ENCODE peak calls at places on chromosomes 12 and 14, in ten cellular contexts. S, H, C, U, D, X, K, I, Y and Q are unnamed samples.

GRCh38 chr14:24255931-24256696 is 6.9 kb downstream of the TGM1 start:
- DNase-seq in S (no peak), H (no peak), C (peak; percentile 65), U (no peak), D (peak; percentile 39), X (no peak), K (no peak), I (no peak), Y (no peak), Q (no peak)

GRCh38 chr12:12319501-12320322 is 30.3 kb downstream of the MANSC1 start:
- DNase-seq in S (peak; percentile 55), H (no peak), C (no peak), U (no peak), D (peak; percentile 30), X (no peak), K (no peak), I (peak; percentile 49), Y (no peak), Q (peak; percentile 78)

GRCh38 chr12:131009595-131010270 is 56.0 kb downstream of the ADGRD1 start:
- DNase-seq in S (no peak), H (no peak), C (no peak), U (no peak), D (no peak), X (no peak), K (no peak), I (no peak), Y (no peak), Q (peak; percentile 53)

GRCh38 chr12:124694846-124695497 is 127.6 kb upstream of the NCOR2 start:
- DNase-seq in S (no peak), H (peak; percentile 91), C (no peak), U (no peak), D (no peak), X (no peak), K (no peak), I (peak; percentile 45), Y (no peak), Q (peak; percentile 86)

GRCh38 chr12:56437430-56438176 is 11.6 kb downstream of the TIMELESS start:
- DNase-seq in S (no peak), H (no peak), C (peak; percentile 63), U (no peak), D (no peak), X (no peak), K (no peak), I (no peak), Y (no peak), Q (no peak)

GRCh38 chr14:74014299-74014698 is 4.8 kb downstream of the ENTPD5 start:
- DNase-seq in S (peak; percentile 44), H (no peak), C (no peak), U (no peak), D (peak; percentile 63), X (no peak), K (no peak), I (no peak), Y (no peak), Q (no peak)

GRCh38 chr12:27583981-27584380 is 60.0 kb downstream of the PPFIBP1 start:
- DNase-seq in S (no peak), H (no peak), C (no peak), U (no peak), D (no peak), X (no peak), K (no peak), I (no peak), Y (no peak), Q (no peak)

GRCh38 chr12:108609535-108610335 is 11.9 kb upstream of the TMEM119 start:
- DNase-seq in S (peak; percentile 80), H (peak; percentile 85), C (peak; percentile 45), U (no peak), D (no peak), X (no peak), K (no peak), I (no peak), Y (no peak), Q (peak; percentile 83)

GRCh38 chr12:26787125-26787495 is 45.9 kb downstream of the ITPR2 start:
- DNase-seq in S (peak; percentile 11), H (peak; percentile 83), C (no peak), U (no peak), D (no peak), X (no peak), K (peak; percentile 88), I (no peak), Y (no peak), Q (peak; percentile 93)

GRCh38 chr12:93851245-93851665 is 174.1 kb downstream of the CRADD start:
- DNase-seq in S (no peak), H (no peak), C (no peak), U (no peak), D (no peak), X (no peak), K (no peak), I (no peak), Y (no peak), Q (no peak)

GRCh38 chr14:61444215-61444768 is 122.9 kb downstream of the PRKCH start:
- DNase-seq in S (no peak), H (no peak), C (no peak), U (no peak), D (no peak), X (no peak), K (no peak), I (no peak), Y (no peak), Q (no peak)

GRCh38 chr12:45726594-45727300 is 2.8 kb upstream of the ARID2 start:
- DNase-seq in S (peak; percentile 60), H (peak; percentile 21), C (peak; percentile 36), U (peak; percentile 28), D (peak; percentile 9), X (peak; percentile 36), K (peak; percentile 39), I (peak; percentile 43), Y (no peak), Q (peak; percentile 93)

GRCh38 chr12:29025936-29026335 is 123.1 kb upstream of the FAR2 start:
- DNase-seq in S (no peak), H (no peak), C (no peak), U (no peak), D (no peak), X (no peak), K (no peak), I (no peak), Y (no peak), Q (no peak)

GRCh38 chr12:926641-927040 is 22.9 kb downstream of the RAD52 start:
- DNase-seq in S (no peak), H (no peak), C (no peak), U (no peak), D (no peak), X (no peak), K (no peak), I (no peak), Y (no peak), Q (no peak)

GRCh38 chr14:22319526-22320352 is 269.3 kb downstream of the DAD1 start:
- DNase-seq in S (peak; percentile 80), H (peak; percentile 61), C (no peak), U (peak; percentile 50), D (peak; percentile 80), X (peak; percentile 77), K (peak; percentile 89), I (peak; percentile 76), Y (peak; percentile 53), Q (no peak)

GRCh38 chr14:104817930-104818713 is 17.2 kb downstream of the ZBTB42 start:
- DNase-seq in S (no peak), H (no peak), C (no peak), U (no peak), D (no peak), X (no peak), K (no peak), I (no peak), Y (no peak), Q (peak; percentile 31)

DNA sequence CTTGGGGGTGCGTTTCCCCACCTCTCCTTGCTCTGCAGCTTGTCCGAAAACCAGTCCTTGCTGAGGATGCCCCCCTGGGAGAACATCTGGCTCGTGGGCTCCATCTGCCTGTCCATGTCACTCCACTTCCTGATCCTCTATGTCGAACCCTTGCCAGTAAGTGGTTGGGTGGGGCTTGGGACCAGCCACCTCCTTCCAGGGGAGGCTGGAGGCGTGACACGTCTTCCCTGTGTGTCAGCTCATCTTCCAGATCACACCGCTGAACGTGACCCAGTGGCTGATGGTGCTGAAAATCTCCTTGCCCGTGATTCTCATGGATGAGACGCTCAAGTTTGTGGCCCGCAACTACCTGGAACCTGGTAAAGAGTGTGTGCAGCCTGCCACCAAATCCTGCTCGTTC is 57.5 kb downstream of the ANAPC7 start:
- DNase-seq in S (no peak), H (no peak), C (no peak), U (no peak), D (no peak), X (no peak), K (no peak), I (no peak), Y (no peak), Q (no peak)
- H3K27ac ChIP-seq in S (peak overlapping the region; percentile 20), H (no peak overlapping the region), C (no peak overlapping the region), U (no peak overlapping the region), D (peak overlapping the region; percentile 88), X (no peak overlapping the region), K (peak overlapping the region; percentile 97), I (no peak overlapping the region), Y (no peak overlapping the region), Q (no peak overlapping the region)

GRCh38 chr12:122067966-122068365 is 10.6 kb upstream of the MLXIP start:
- DNase-seq in S (no peak), H (peak; percentile 89), C (no peak), U (peak; percentile 73), D (no peak), X (peak; percentile 90), K (no peak), I (no peak), Y (no peak), Q (peak; percentile 82)
- H3K4me2 ChIP-seq in S (peak overlapping the region; percentile 27), H (peak overlapping the region; percentile 72), C (no peak overlapping the region), U (peak overlapping the region; percentile 58), D (no peak overlapping the region), X (peak overlapping the region; percentile 60), K (no peak overlapping the region), I (no peak overlapping the region), Y (no peak overlapping the region), Q (peak overlapping the region; percentile 45)

GRCh38 chr12:18482601-18483120 is 221.3 kb downstream of the PIK3C2G start:
- DNase-seq in S (no peak), H (no peak), C (no peak), U (no peak), D (no peak), X (no peak), K (no peak), I (no peak), Y (no peak), Q (no peak)

GRCh38 chr12:18479266-18479665 is 217.9 kb downstream of the PIK3C2G start:
- DNase-seq in S (peak; percentile 19), H (no peak), C (no peak), U (no peak), D (no peak), X (no peak), K (peak; percentile 42), I (no peak), Y (no peak), Q (no peak)

GRCh38 chr12:18472304-18472703 is 211.0 kb downstream of the PIK3C2G start:
- DNase-seq in S (no peak), H (peak; percentile 59), C (no peak), U (no peak), D (no peak), X (no peak), K (peak; percentile 56), I (no peak), Y (no peak), Q (no peak)

GRCh38 chr12:18476866-18477265 is 215.5 kb downstream of the PIK3C2G start:
- DNase-seq in S (no peak), H (no peak), C (no peak), U (no peak), D (no peak), X (no peak), K (no peak), I (peak; percentile 33), Y (no peak), Q (no peak)
- H2AFZ ChIP-seq in S (no peak overlapping the region), H (no peak overlapping the region), C (no peak overlapping the region), U (no peak overlapping the region), D (no peak overlapping the region), X (no peak overlapping the region), K (no peak overlapping the region), I (no peak overlapping the region), Y (no peak overlapping the region), Q (no peak overlapping the region)

GRCh38 chr12:121916719-121917118 is 1.7 kb upstream of the CFAP251 start:
- DNase-seq in S (peak; percentile 61), H (peak; percentile 67), C (no peak), U (no peak), D (no peak), X (peak; percentile 72), K (peak; percentile 46), I (peak; percentile 86), Y (no peak), Q (peak; percentile 48)
- H3K27ac ChIP-seq in S (no peak overlapping the region), H (no peak overlapping the region), C (peak overlapping the region; percentile 5), U (no peak overlapping the region), D (no peak overlapping the region), X (peak overlapping the region; percentile 31), K (no peak overlapping the region), I (peak overlapping the region; percentile 50), Y (no peak overlapping the region), Q (peak overlapping the region; percentile 23)